ENCODE peak calls at places on chromosomes 11 and 22, in ten cellular contexts. T is MCF 10A; U is chondrocyte; B is progenitor cell of endocrine pancreas; E is lung; M is CD8-positive, alpha-beta T cell; S is NB4; K is fibroblast of lung; F is A549; O is DND-41. G is an unnamed sample.

GRCh38 chr11:30422828-30423648 is 100.1 kb downstream of the ARL14EP start:
- DNase-seq in T (no peak), U (no peak), B (no peak), E (no peak), M (no peak), S (no peak), K (no peak), F (no peak), O (no peak), G (no peak)

GRCh38 chr11:1746516-1746931 is 3.9 kb downstream of the IFITM10 start:
- DNase-seq in T (peak; percentile 53), U (peak; percentile 89), B (no peak), E (no peak), M (no peak), S (no peak), K (no peak), F (no peak), O (no peak), G (no peak)

GRCh38 chr22:24175160-24175808 is 6.0 kb upstream of the SUSD2 start:
- DNase-seq in T (peak; percentile 79), U (no peak), B (peak; percentile 51), E (peak; percentile 77), M (peak; percentile 53), S (peak; percentile 73), K (peak; percentile 54), F (peak; percentile 71), O (peak; percentile 50), G (no peak)

GRCh38 chr11:6647282-6647679 is 8.3 kb downstream of the DCHS1 start:
- DNase-seq in T (no peak), U (no peak), B (no peak), E (no peak), M (no peak), S (no peak), K (no peak), F (no peak), O (no peak), G (no peak)

GRCh38 chr11:48019230-48019584 is 38.8 kb downstream of the PTPRJ start:
- DNase-seq in T (no peak), U (no peak), B (no peak), E (no peak), M (no peak), S (peak; percentile 78), K (peak; percentile 30), F (no peak), O (no peak), G (no peak)

GRCh38 chr11:44567876-44568256 is 2.4 kb downstream of the CD82 start:
- DNase-seq in T (no peak), U (no peak), B (no peak), E (no peak), M (no peak), S (no peak), K (no peak), F (no peak), O (no peak), G (no peak)

GRCh38 chr11:59755701-59756495 is 722 bp downstream of the STX3 start:
- DNase-seq in T (peak; percentile 76), U (no peak), B (peak; percentile 41), E (peak; percentile 78), M (peak; percentile 52), S (peak; percentile 76), K (peak; percentile 77), F (peak; percentile 49), O (peak; percentile 16), G (no peak)

GRCh38 chr22:26170795-26171194 is 1.5 kb downstream of the SEZ6L start:
- DNase-seq in T (no peak), U (no peak), B (peak; percentile 65), E (no peak), M (no peak), S (peak; percentile 29), K (no peak), F (no peak), O (peak; percentile 30), G (no peak)

DNA sequence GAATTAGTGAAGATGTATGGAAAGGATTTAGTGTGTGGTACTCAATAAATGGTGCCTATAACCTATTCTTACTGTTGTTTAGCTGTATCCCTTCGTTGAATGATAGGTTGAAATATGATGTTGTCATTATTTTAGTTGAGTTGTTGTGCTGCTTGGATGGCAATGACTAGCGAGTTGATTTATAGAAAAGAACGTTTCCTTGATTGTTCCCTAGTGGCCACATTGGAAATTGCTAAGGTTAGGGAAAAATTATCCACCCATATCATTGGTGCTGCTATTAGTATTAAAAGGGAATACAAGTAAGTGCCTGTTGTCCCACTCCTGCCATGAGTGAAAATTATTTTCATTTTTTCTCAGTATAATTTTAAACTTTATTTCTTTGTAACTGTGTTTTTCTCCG is 14.5 kb downstream of the EMSY start:
- DNase-seq in T (peak; percentile 5), U (no peak), B (no peak), E (no peak), M (no peak), S (peak; percentile 16), K (no peak), F (peak; percentile 30), O (no peak), G (no peak)
- TF ChIP-seq CTCF in T (no peak), U (peak; percentile 69), B (peak; percentile 53), E (no peak), M (no peak), S (peak; percentile 25), K (peak; percentile 45), F (peak; percentile 33), O (peak; percentile 56), G (no peak)

GRCh38 chr11:96044747-96045146 is 120.8 kb upstream of the MTMR2 start:
- DNase-seq in T (no peak), U (no peak), B (no peak), E (no peak), M (no peak), S (no peak), K (no peak), F (no peak), O (no peak), G (no peak)

GRCh38 chr11:96050435-96051182 is 126.7 kb upstream of the MTMR2 start:
- DNase-seq in T (no peak), U (no peak), B (no peak), E (no peak), M (no peak), S (no peak), K (peak; percentile 81), F (peak; percentile 9), O (no peak), G (no peak)

GRCh38 chr11:96049426-96049825 is 125.5 kb upstream of the MTMR2 start:
- DNase-seq in T (peak; percentile 32), U (no peak), B (no peak), E (no peak), M (no peak), S (no peak), K (peak; percentile 67), F (no peak), O (no peak), G (no peak)

GRCh38 chr11:96044311-96044710 is 120.4 kb upstream of the MTMR2 start:
- DNase-seq in T (no peak), U (no peak), B (no peak), E (no peak), M (no peak), S (no peak), K (no peak), F (no peak), O (no peak), G (no peak)

DNA sequence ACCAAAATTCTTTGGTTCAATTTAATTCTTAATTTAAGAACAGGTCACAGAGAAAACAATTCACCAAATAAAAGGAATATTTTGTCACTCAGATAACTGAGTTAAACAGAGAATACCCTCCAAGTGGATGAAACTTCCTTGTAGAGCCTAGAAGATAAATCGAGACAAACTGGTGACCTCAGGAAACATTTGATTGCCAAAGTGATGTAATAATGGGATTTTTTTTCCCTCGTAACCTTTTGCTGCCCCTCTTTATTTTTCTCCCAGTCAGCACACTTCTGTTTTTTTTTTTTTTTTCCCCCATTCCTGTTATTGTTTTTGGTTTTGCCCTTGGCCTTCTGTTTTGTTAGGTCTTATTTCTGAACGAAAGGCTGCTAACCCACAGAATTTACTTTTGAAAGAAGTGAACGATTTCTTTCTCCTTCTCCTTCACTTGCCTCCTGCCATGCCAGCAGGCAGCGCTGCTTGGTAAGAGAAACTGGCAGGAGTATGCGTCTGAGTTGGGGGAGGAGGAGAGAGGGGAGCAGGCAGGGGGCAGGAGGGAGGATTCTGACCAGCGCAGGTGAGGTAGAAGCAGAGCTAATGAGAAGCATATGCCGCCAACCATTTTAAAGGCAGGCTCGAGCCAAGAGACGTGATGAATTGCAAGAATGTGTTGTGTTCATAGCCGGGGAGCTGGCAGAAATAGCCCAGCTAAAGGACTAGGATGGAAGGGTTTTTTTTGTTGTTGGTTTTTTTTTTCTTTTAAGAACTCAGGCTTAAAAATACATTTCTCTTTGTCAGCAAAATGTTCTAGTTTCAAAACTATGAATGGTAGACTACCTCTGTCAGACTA is 121.9 kb upstream of the MTMR2 start:
- DNase-seq in T (no peak), U (no peak), B (peak; percentile 11), E (no peak), M (no peak), S (no peak), K (peak; percentile 87), F (no peak), O (no peak), G (no peak)
- TF ChIP-seq CTCF in T (no peak), U (peak; percentile 80), B (peak; percentile 28), E (no peak), M (no peak), S (no peak), K (peak; percentile 37), F (no peak), O (no peak), G (peak; percentile 13)

GRCh38 chr22:50612168-50612714 is 11.6 kb downstream of the MAPK8IP2 start:
- DNase-seq in T (no peak), U (no peak), B (no peak), E (no peak), M (no peak), S (no peak), K (no peak), F (no peak), O (no peak), G (no peak)

GRCh38 chr22:50612715-50613221 is 12.2 kb downstream of the MAPK8IP2 start:
- DNase-seq in T (peak; percentile 18), U (no peak), B (no peak), E (no peak), M (no peak), S (no peak), K (no peak), F (no peak), O (no peak), G (no peak)

GRCh38 chr22:50610581-50610980 is 10.0 kb downstream of the MAPK8IP2 start:
- DNase-seq in T (no peak), U (no peak), B (no peak), E (no peak), M (no peak), S (no peak), K (no peak), F (no peak), O (no peak), G (no peak)

GRCh38 chr22:50611341-50612060 is 10.9 kb downstream of the MAPK8IP2 start:
- DNase-seq in T (no peak), U (no peak), B (no peak), E (no peak), M (no peak), S (no peak), K (no peak), F (no peak), O (no peak), G (no peak)

DNA sequence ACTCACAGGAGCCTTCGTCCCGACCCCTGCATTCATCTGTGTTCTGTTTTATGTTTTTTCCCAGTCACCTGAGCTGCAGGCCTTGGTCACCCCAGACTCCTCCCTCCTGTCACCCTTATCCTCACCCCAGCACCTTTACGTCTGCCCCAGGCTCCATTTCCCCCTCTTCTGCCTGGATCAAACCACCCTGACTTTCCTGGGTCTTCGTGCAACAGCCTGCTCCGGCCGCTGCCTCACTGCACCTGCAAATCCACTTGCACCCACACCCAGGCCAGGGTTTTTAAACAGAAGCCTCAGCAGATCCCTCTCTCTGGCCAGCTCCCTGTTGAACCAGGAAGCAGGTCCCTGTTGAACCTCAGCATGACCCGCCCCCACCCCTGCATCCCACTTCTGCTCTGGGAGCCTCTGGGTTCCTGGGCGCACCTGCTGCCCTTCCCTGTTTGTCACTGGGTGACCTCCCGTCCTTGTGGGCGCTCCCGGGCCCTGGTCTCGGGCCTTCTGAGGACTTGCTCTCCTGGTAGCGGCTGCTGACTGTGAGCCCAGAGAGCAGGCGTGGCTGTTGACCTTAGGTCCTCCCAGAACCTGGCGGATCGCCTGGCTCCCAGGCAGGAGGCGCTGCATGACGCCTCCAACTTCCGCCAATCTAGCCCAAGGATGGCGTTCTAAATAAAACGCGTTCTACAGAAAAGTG is 12.8 kb downstream of the MAPK8IP2 start:
- DNase-seq in T (no peak), U (no peak), B (no peak), E (peak; percentile 83), M (no peak), S (no peak), K (no peak), F (no peak), O (no peak), G (no peak)
- TF ChIP-seq CTCF in T (no peak), U (no peak), B (no peak), E (no peak), M (no peak), S (no peak), K (no peak), F (no peak), O (no peak), G (no peak)

GRCh38 chr11:121665211-121665838 is 212.6 kb upstream of the SORL1-AS1 start:
- DNase-seq in T (no peak), U (no peak), B (no peak), E (no peak), M (no peak), S (no peak), K (no peak), F (no peak), O (no peak), G (no peak)

GRCh38 chr11:121659811-121660210 is 207.0 kb upstream of the SORL1-AS1 start:
- DNase-seq in T (no peak), U (no peak), B (no peak), E (no peak), M (no peak), S (no peak), K (no peak), F (no peak), O (no peak), G (no peak)

GRCh38 chr11:121664144-121664543 is 211.4 kb upstream of the SORL1-AS1 start:
- DNase-seq in T (no peak), U (no peak), B (no peak), E (no peak), M (no peak), S (no peak), K (no peak), F (no peak), O (no peak), G (no peak)

GRCh38 chr11:121657191-121657590 is 204.4 kb upstream of the SORL1-AS1 start:
- DNase-seq in T (no peak), U (no peak), B (no peak), E (no peak), M (no peak), S (no peak), K (no peak), F (no peak), O (no peak), G (no peak)

DNA sequence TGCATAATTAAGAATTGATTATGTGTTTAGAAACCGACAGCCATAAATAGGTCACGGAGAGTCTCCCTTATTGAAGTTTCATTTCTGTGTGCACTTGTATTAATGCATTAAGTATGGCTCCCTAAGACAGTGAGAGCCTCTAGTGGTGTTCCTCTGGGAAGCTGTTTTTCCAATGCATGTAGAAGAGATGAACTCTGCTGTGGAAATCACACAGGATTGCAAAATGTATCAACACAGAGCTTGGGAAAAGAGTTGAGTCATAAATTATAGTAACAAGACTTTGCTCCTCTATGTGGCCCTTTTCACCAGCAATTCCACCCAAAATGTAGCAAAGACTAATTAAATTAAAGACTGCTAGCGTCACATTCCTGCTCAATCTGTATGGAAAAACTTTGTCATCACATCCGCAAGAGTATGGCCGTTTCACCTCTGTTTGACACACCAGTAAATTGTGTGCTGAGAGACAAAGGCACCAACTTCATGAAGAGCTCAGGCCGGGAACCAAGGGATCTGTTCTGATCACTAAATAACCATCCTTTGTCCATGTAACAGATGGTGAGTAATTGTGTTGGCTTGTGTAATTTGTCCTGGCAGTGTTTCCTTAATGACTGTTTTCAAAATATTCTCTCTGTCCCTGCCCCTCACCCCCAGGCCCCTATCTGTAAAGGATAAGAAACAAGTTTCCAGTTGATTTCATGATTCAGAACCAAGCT is 209.2 kb upstream of the SORL1-AS1 start:
- DNase-seq in T (peak; percentile 63), U (no peak), B (no peak), E (no peak), M (no peak), S (no peak), K (peak; percentile 83), F (no peak), O (no peak), G (no peak)
- TF ChIP-seq CTCF in T (no peak), U (peak; percentile 17), B (no peak), E (no peak), M (no peak), S (no peak), K (peak; percentile 39), F (no peak), O (no peak), G (no peak)